ENCODE peak calls at places on chromosomes 4 and X, in five cellular contexts. Q is DND-41; E is tibial nerve; V is mesenchymal stem cell; C is CD8-positive, alpha-beta T cell. B is an unnamed sample. For H3K4me1 and H3K36me3, the result is how much of the 10 kb centered on the place peaks cover.

GRCh38 chr4:128379860-128380259 is 92.2 kb upstream of the PGRMC2 start:
- DNase-seq in Q (peak), E (no peak), V (peak), C (no peak), B (no peak)

GRCh38 chr4:26239796-26240195 is 81.0 kb upstream of the RBPJ start:
- DNase-seq in Q (no peak), E (no peak), V (no peak), C (no peak), B (no peak)

GRCh38 chr4:150209140-150209829 is 131.0 kb downstream of the DCLK2 start:
- DNase-seq in Q (peak), E (peak), V (peak), C (no peak), B (no peak)

GRCh38 chr4:139144911-139145551 is 32.0 kb downstream of the ELF2 start:
- DNase-seq in Q (peak), E (no peak), V (no peak), C (no peak), B (no peak)

GRCh38 chrX:41561045-41561444 is 113.9 kb downstream of the NYX start:
- DNase-seq in Q (peak), E (no peak), V (peak), C (peak), B (no peak)

GRCh38 chr4:84644087-84644486 is 61.2 kb downstream of the CDS1 start:
- DNase-seq in Q (no peak), E (no peak), V (peak), C (no peak), B (no peak)

GRCh38 chr4:188220006-188220405 is 80.8 kb downstream of the TRIML1 start:
- DNase-seq in Q (no peak), E (no peak), V (no peak), C (no peak), B (no peak)

GRCh38 chr4:76782837-76783236 is 115.1 kb downstream of the SOWAHB start:
- DNase-seq in Q (no peak), E (no peak), V (peak), C (no peak), B (no peak)

GRCh38 chr4:187175197-187175596 is 451.5 kb upstream of the FAT1 start:
- DNase-seq in Q (no peak), E (no peak), V (no peak), C (no peak), B (no peak)

GRCh38 chrX:50432760-50433377 is 37.8 kb downstream of the DGKK start:
- DNase-seq in Q (no peak), E (no peak), V (no peak), C (no peak), B (no peak)

GRCh38 chr4:8594097-8595038 is 1.8 kb downstream of the CPZ start:
- DNase-seq in Q (peak), E (no peak), V (peak), C (no peak), B (no peak)

GRCh38 chr4:156781852-156782251 is 189.7 kb downstream of the PDGFC start:
- DNase-seq in Q (no peak), E (no peak), V (peak), C (no peak), B (no peak)

GRCh38 chrX:69121321-69122000 is 43.8 kb downstream of the PJA1 start:
- DNase-seq in Q (no peak), E (no peak), V (no peak), C (no peak), B (no peak)

GRCh38 chr4:75180790-75181776 is 248.2 kb downstream of the PARM1 start:
- DNase-seq in Q (peak), E (no peak), V (peak), C (no peak), B (no peak)

GRCh38 chr4:31613946-31614623 is 893.9 kb downstream of the PCDH7 start:
- DNase-seq in Q (no peak), E (no peak), V (peak), C (no peak), B (no peak)

GRCh38 chr4:112214397-112215264 is 17.0 kb upstream of the AP1AR start:
- DNase-seq in Q (no peak), E (no peak), V (peak), C (no peak), B (peak)

GRCh38 chrX:41352329-41352801 is 18.4 kb downstream of the DDX3X start:
- DNase-seq in Q (no peak), E (no peak), V (peak), C (no peak), B (no peak)

GRCh38 chr4:87112063-87112462 is 108.4 kb downstream of the KLHL8 start:
- DNase-seq in Q (no peak), E (no peak), V (peak), C (no peak), B (no peak)

GRCh38 chr4:108644237-108644636 is 6.2 kb upstream of the OSTC start:
- DNase-seq in Q (no peak), E (no peak), V (peak), C (no peak), B (no peak)

GRCh38 chr4:22962186-22962786 is 269.5 kb downstream of the GBA3 start:
- DNase-seq in Q (no peak), E (no peak), V (peak), C (no peak), B (no peak)

GRCh38 chr4:102037566-102037965 is 247.0 kb downstream of the BANK1 start:
- DNase-seq in Q (no peak), E (no peak), V (peak), C (no peak), B (no peak)

GRCh38 chr4:144575181-144575580 is 70.8 kb upstream of the HHIP start:
- DNase-seq in Q (no peak), E (no peak), V (no peak), C (no peak), B (no peak)

DNA sequence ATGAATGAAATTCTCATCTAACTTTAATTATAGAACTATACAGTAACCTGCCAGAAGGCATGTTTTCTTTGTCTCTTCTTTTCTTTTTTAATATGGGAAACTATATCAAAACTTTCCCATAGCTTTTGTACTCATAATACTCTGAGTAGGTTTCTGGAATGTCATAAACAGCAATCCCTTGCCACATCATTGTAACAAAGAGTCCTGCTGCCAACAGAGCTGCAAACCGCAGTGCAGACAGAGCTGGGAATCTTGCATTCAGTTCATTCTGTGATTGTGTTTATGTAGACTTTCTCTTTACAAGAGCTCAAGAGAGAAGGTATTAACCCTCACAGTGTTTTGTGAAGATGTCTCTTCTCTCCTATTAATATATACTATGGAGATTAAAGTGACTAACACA is 304.4 kb upstream of the SLIT2 start:
- DNase-seq in Q (no peak), E (no peak), V (peak), C (no peak), B (no peak)
- H3K27ac ChIP-seq in Q (no peak), E (no peak), V (no peak), C (no peak), B (no peak)

GRCh38 chr4:176236909-176237308 is 32.1 kb downstream of the ASB5 start:
- DNase-seq in Q (no peak), E (no peak), V (peak), C (no peak), B (no peak)
- H3K4me1 ChIP-seq in Q (under half), E (under half), V (under half), C (under half), B (under half)

GRCh38 chr4:1226167-1226514 is 22.8 kb downstream of the CTBP1 start:
- DNase-seq in Q (no peak), E (no peak), V (no peak), C (no peak), B (no peak)
- H3K36me3 ChIP-seq in Q (half or more), E (under half), V (half or more), C (under half), B (under half)

DNA sequence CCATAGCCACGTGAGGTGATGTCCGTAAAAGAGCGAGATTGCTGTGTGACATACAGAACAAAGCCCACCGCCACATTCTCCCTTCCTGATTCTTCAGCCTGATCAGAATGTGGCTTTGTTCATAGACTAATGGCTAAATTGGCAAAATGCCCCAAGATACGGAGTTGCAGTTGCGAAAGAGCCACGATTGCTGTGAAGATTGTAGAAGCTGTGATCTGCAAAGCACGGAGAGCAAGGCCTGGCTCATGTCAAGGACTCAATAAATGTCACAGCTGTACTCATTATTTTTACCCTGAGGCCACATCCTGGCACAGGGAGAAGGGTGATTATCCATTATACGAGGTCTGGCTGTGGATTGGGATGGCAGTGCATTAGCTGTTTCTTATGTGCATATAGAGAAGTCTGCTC is 34.2 kb downstream of the ARSD start:
- DNase-seq in Q (no peak), E (no peak), V (peak), C (no peak), B (no peak)
- H3K27ac ChIP-seq in Q (no peak), E (no peak), V (no peak), C (no peak), B (no peak)

GRCh38 chr4:141807501-141807900 is 171.1 kb downstream of the IL15 start:
- DNase-seq in Q (no peak), E (no peak), V (no peak), C (no peak), B (no peak)

GRCh38 chr4:141807073-141807472 is 170.7 kb downstream of the IL15 start:
- DNase-seq in Q (no peak), E (no peak), V (peak), C (no peak), B (no peak)

GRCh38 chr4:141810038-141810701 is 173.8 kb downstream of the IL15 start:
- DNase-seq in Q (no peak), E (no peak), V (no peak), C (no peak), B (no peak)

GRCh38 chr4:141814499-141814898 is 178.1 kb downstream of the IL15 start:
- DNase-seq in Q (no peak), E (no peak), V (no peak), C (no peak), B (no peak)

GRCh38 chr4:141810702-141811365 is 174.5 kb downstream of the IL15 start:
- DNase-seq in Q (no peak), E (no peak), V (no peak), C (no peak), B (no peak)
- H3K4me1 ChIP-seq in Q (under half), E (under half), V (under half), C (under half), B (under half)

GRCh38 chr4:2634014-2634413 is 97.6 kb downstream of the FAM193A start:
- DNase-seq in Q (no peak), E (no peak), V (no peak), C (no peak), B (no peak)

GRCh38 chr4:2637956-2638552 is 101.6 kb downstream of the FAM193A start:
- DNase-seq in Q (no peak), E (no peak), V (no peak), C (no peak), B (no peak)

GRCh38 chr4:2630556-2631273 is 94.3 kb downstream of the FAM193A start:
- DNase-seq in Q (no peak), E (no peak), V (no peak), C (no peak), B (no peak)

GRCh38 chr4:2638730-2639129 is 102.3 kb downstream of the FAM193A start:
- DNase-seq in Q (no peak), E (no peak), V (no peak), C (no peak), B (no peak)

GRCh38 chr4:2636331-2636730 is 99.9 kb downstream of the FAM193A start:
- DNase-seq in Q (no peak), E (no peak), V (no peak), C (no peak), B (no peak)
- H3K36me3 ChIP-seq in Q (half or more), E (under half), V (half or more), C (under half), B (under half)

GRCh38 chr4:85779165-85779564 is 304.2 kb downstream of the ARHGAP24 start:
- DNase-seq in Q (no peak), E (no peak), V (peak), C (no peak), B (no peak)
- H3K27ac ChIP-seq in Q (no peak), E (peak), V (no peak), C (no peak), B (no peak)